ENCODE peak calls at places on chromosomes 16 and 17, in six cellular contexts. One of them, this sample, is unnamed.

GRCh38 chr16:5024632-5025031 is 9.1 kb downstream of the NAGPA start:
- DNase-seq in SK-N-SH: no peak
- DNase-seq in K562: no peak
- DNase-seq in A549: peak
- DNase-seq in HepG2: no peak
- DNase-seq in GM12878: no peak
- DNase-seq in this sample: no peak

GRCh38 chr16:53789159-53789558 is 85.2 kb downstream of the FTO start:
- DNase-seq in GM12878: no peak
- DNase-seq in A549: no peak
- DNase-seq in SK-N-SH: no peak
- DNase-seq in K562: no peak
- DNase-seq in HepG2: no peak
- DNase-seq in this sample: no peak

GRCh38 chr16:2163211-2163881 is 7.8 kb downstream of the TRAF7 start:
- DNase-seq in A549: no peak
- DNase-seq in HepG2: peak
- DNase-seq in SK-N-SH: no peak
- DNase-seq in K562: no peak
- DNase-seq in GM12878: no peak
- DNase-seq in this sample: no peak

GRCh38 chr16:23564964-23565363 is 7.4 kb downstream of the UBFD1 start:
- DNase-seq in K562: no peak
- DNase-seq in HepG2: no peak
- DNase-seq in A549: no peak
- DNase-seq in GM12878: no peak
- DNase-seq in SK-N-SH: no peak
- DNase-seq in this sample: no peak

GRCh38 chr17:68391561-68392268 is 65.6 kb downstream of the WIPI1 start:
- DNase-seq in SK-N-SH: no peak
- DNase-seq in HepG2: peak
- DNase-seq in A549: no peak
- DNase-seq in GM12878: no peak
- DNase-seq in K562: no peak
- DNase-seq in this sample: no peak

GRCh38 chr17:49567104-49567521 is 8.6 kb upstream of the NXPH3 start:
- DNase-seq in A549: no peak
- DNase-seq in K562: no peak
- DNase-seq in HepG2: no peak
- DNase-seq in SK-N-SH: no peak
- DNase-seq in GM12878: no peak
- DNase-seq in this sample: no peak

GRCh38 chr17:67680445-67681224 is 37.1 kb upstream of the NOL11 start:
- DNase-seq in HepG2: no peak
- DNase-seq in SK-N-SH: no peak
- DNase-seq in K562: no peak
- DNase-seq in GM12878: no peak
- DNase-seq in A549: no peak
- DNase-seq in this sample: no peak

GRCh38 chr16:4376126-4376819 is 4.6 kb downstream of the VASN start:
- DNase-seq in HepG2: no peak
- DNase-seq in SK-N-SH: peak
- DNase-seq in GM12878: no peak
- DNase-seq in A549: no peak
- DNase-seq in K562: no peak
- DNase-seq in this sample: no peak

GRCh38 chr17:250487-251300 is 69.2 kb upstream of the DOC2B start:
- DNase-seq in HepG2: no peak
- DNase-seq in GM12878: no peak
- DNase-seq in SK-N-SH: no peak
- DNase-seq in K562: no peak
- DNase-seq in A549: no peak
- DNase-seq in this sample: no peak

GRCh38 chr16:64830653-64831052 is 291.2 kb downstream of the CDH11 start:
- DNase-seq in SK-N-SH: no peak
- DNase-seq in GM12878: no peak
- DNase-seq in K562: no peak
- DNase-seq in HepG2: no peak
- DNase-seq in A549: no peak
- DNase-seq in this sample: no peak

GRCh38 chr17:50145532-50146229 is 4.8 kb downstream of the PPP1R9B start:
- DNase-seq in HepG2: no peak
- DNase-seq in K562: no peak
- DNase-seq in A549: no peak
- DNase-seq in GM12878: no peak
- DNase-seq in SK-N-SH: no peak
- DNase-seq in this sample: no peak

GRCh38 chr16:59192551-59193199 is 458.6 kb upstream of the GOT2 start:
- DNase-seq in A549: no peak
- DNase-seq in SK-N-SH: peak
- DNase-seq in GM12878: no peak
- DNase-seq in K562: peak
- DNase-seq in HepG2: peak
- DNase-seq in this sample: no peak

GRCh38 chr17:83198366-83199341 is 119.2 kb downstream of the METRNL start:
- DNase-seq in SK-N-SH: no peak
- DNase-seq in A549: no peak
- DNase-seq in HepG2: no peak
- DNase-seq in K562: no peak
- DNase-seq in GM12878: no peak
- DNase-seq in this sample: no peak

GRCh38 chr17:72702998-72703397 is 389.5 kb downstream of the SLC39A11 start:
- DNase-seq in HepG2: no peak
- DNase-seq in SK-N-SH: no peak
- DNase-seq in GM12878: no peak
- DNase-seq in K562: no peak
- DNase-seq in A549: no peak
- DNase-seq in this sample: no peak

GRCh38 chr17:49502258-49502657 is 7.2 kb downstream of the NGFR start:
- DNase-seq in K562: no peak
- DNase-seq in GM12878: no peak
- DNase-seq in HepG2: no peak
- DNase-seq in A549: no peak
- DNase-seq in SK-N-SH: no peak
- DNase-seq in this sample: no peak

GRCh38 chr17:37699285-37699973 is 45.4 kb downstream of the HNF1B start:
- DNase-seq in K562: no peak
- DNase-seq in GM12878: no peak
- DNase-seq in SK-N-SH: no peak
- DNase-seq in A549: no peak
- DNase-seq in HepG2: no peak
- DNase-seq in this sample: no peak

GRCh38 chr17:38908676-38909181 is 16.7 kb upstream of the LASP1NB start:
- DNase-seq in GM12878: no peak
- DNase-seq in HepG2: no peak
- DNase-seq in SK-N-SH: no peak
- DNase-seq in K562: no peak
- DNase-seq in A549: no peak
- DNase-seq in this sample: no peak

GRCh38 chr16:87702325-87702811 is 63.4 kb downstream of the KLHDC4 start:
- DNase-seq in GM12878: peak
- DNase-seq in SK-N-SH: peak
- DNase-seq in A549: peak
- DNase-seq in HepG2: peak
- DNase-seq in K562: peak
- DNase-seq in this sample: no peak

DNA sequence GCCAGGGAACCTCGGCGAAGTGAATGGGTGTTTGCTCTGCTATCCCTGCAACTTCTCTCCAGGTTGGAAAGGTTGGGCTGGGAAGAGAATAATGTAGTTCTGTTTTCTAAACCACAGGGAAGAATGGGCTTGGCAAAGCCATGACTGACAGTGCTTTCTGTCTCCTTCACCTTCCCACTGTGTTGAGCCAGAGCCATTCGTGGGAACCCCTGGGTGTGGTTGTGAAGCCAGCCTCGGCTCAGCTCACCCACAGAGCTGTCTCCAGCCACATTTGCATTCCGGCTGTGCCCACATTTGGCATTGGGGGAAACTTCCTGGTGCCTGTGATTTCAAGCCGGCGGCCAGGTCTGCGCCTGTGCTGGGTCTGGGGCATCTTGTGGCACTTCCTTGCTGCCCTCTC is 39.9 kb downstream of the BAIAP2 start:
- DNase-seq in K562: no peak
- DNase-seq in SK-N-SH: no peak
- DNase-seq in HepG2: no peak
- DNase-seq in A549: no peak
- DNase-seq in GM12878: no peak
- DNase-seq in this sample: no peak
- H3K27ac ChIP-seq in K562: no peak
- H3K27ac ChIP-seq in SK-N-SH: no peak
- H3K27ac ChIP-seq in HepG2: no peak
- H3K27ac ChIP-seq in A549: no peak
- H3K27ac ChIP-seq in GM12878: no peak
- H3K27ac ChIP-seq in this sample: no peak

GRCh38 chr16:84450176-84450865 is 54.1 kb downstream of the MEAK7 start:
- DNase-seq in A549: no peak
- DNase-seq in SK-N-SH: no peak
- DNase-seq in HepG2: no peak
- DNase-seq in K562: no peak
- DNase-seq in GM12878: no peak
- DNase-seq in this sample: no peak
- TF ChIP-seq CHD2 in A549: no peak
- TF ChIP-seq CHD2 in SK-N-SH: no peak
- TF ChIP-seq CHD2 in HepG2: no peak
- TF ChIP-seq CHD2 in K562: no peak
- TF ChIP-seq CHD2 in GM12878: no peak
- TF ChIP-seq CHD2 in this sample: no peak

DNA sequence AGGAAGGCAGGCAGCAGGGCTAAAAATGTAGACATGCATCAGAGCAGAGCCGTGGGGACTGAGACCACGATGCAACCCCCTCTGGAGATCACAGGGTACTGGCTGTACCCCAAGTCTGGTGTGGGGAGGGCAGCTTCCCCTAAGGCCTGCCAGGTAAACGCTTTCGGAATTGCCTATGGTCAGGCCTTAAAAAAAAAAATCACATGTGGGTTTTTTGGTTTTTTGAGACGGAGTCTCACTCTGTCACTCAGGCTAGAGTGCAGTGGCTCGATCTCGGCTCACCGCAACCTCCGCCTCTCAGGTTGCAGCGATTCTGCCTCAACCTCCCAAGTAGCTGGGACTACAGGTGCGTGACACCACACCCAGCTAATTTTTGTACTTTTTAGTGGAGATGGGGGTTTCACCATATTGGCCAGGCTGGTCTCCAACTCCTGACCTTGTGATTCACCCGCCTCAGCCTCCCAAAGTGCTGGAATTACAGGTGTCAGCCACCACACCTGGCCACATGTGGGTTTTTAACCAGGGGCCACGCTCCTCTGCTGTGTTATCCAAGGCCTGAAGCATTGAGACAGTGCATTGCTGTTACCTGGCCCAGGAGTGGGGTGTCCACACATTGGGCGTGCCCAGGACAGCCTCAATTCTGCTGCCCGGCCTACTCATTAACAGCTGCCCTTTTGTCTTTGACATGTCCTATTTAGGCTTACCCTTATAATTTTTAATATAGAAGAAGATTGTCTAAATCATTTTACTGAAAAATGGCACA is 50.4 kb downstream of the LITAF start:
- DNase-seq in GM12878: no peak
- DNase-seq in A549: no peak
- DNase-seq in HepG2: no peak
- DNase-seq in K562: no peak
- DNase-seq in SK-N-SH: no peak
- DNase-seq in this sample: no peak
- H3K27ac ChIP-seq in GM12878: no peak
- H3K27ac ChIP-seq in A549: peak
- H3K27ac ChIP-seq in HepG2: no peak
- H3K27ac ChIP-seq in K562: no peak
- H3K27ac ChIP-seq in SK-N-SH: no peak
- H3K27ac ChIP-seq in this sample: no peak

GRCh38 chr17:16214190-16215001 is 938 bp downstream of the NCOR1 start:
- DNase-seq in K562: no peak
- DNase-seq in HepG2: no peak
- DNase-seq in A549: no peak
- DNase-seq in GM12878: no peak
- DNase-seq in SK-N-SH: no peak
- DNase-seq in this sample: no peak

GRCh38 chr17:16212793-16213192 is 2.5 kb downstream of the NCOR1 start:
- DNase-seq in K562: no peak
- DNase-seq in GM12878: no peak
- DNase-seq in HepG2: peak
- DNase-seq in A549: no peak
- DNase-seq in SK-N-SH: no peak
- DNase-seq in this sample: no peak

GRCh38 chr17:16215002-16215272 is 397 bp downstream of the NCOR1 start:
- DNase-seq in HepG2: peak
- DNase-seq in A549: peak
- DNase-seq in SK-N-SH: peak
- DNase-seq in GM12878: no peak
- DNase-seq in K562: peak
- DNase-seq in this sample: no peak

GRCh38 chr17:16215273-16215964 is at the start of gene NCOR1:
- DNase-seq in HepG2: peak
- DNase-seq in GM12878: no peak
- DNase-seq in A549: peak
- DNase-seq in SK-N-SH: peak
- DNase-seq in K562: peak
- DNase-seq in this sample: peak

GRCh38 chr17:16211601-16212000 is 3.7 kb downstream of the NCOR1 start:
- DNase-seq in A549: no peak
- DNase-seq in K562: no peak
- DNase-seq in HepG2: no peak
- DNase-seq in GM12878: no peak
- DNase-seq in SK-N-SH: no peak
- DNase-seq in this sample: no peak
- TF ChIP-seq CHD2 in A549: no peak
- TF ChIP-seq CHD2 in K562: no peak
- TF ChIP-seq CHD2 in HepG2: no peak
- TF ChIP-seq CHD2 in GM12878: no peak
- TF ChIP-seq CHD2 in SK-N-SH: no peak
- TF ChIP-seq CHD2 in this sample: no peak

GRCh38 chr16:68356249-68356918 is 45.6 kb downstream of the PRMT7 start:
- DNase-seq in HepG2: no peak
- DNase-seq in K562: no peak
- DNase-seq in A549: no peak
- DNase-seq in GM12878: peak
- DNase-seq in SK-N-SH: peak
- DNase-seq in this sample: no peak
- H3K27ac ChIP-seq in HepG2: no peak
- H3K27ac ChIP-seq in K562: no peak
- H3K27ac ChIP-seq in A549: no peak
- H3K27ac ChIP-seq in GM12878: peak
- H3K27ac ChIP-seq in SK-N-SH: no peak
- H3K27ac ChIP-seq in this sample: no peak

DNA sequence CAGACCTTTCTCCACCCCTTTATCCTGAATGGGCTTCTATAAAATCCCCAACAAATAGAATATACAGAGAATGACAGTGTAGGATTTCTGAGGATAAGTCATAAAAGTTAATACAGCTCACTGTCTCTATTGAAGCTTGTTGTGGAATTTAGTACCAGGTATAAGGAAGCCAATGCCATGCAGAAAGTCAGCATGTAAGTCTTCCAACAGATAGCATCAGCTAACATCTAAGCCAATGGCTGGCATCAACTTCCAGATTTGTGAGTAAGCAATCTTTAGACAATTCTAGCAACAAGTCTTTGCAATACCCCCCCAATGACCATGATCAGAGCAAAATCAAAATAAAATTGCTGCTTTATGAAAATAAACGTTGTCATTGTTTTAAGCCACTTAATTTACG is 22.5 kb upstream of the LRRC37A3 start:
- DNase-seq in K562: no peak
- DNase-seq in HepG2: no peak
- DNase-seq in SK-N-SH: no peak
- DNase-seq in GM12878: no peak
- DNase-seq in A549: no peak
- DNase-seq in this sample: no peak
- TF ChIP-seq CHD2 in K562: no peak
- TF ChIP-seq CHD2 in HepG2: no peak
- TF ChIP-seq CHD2 in SK-N-SH: no peak
- TF ChIP-seq CHD2 in GM12878: no peak
- TF ChIP-seq CHD2 in A549: no peak
- TF ChIP-seq CHD2 in this sample: no peak

This sample was measured in H1.